ENCODE peak calls at places on chromosomes 13 and 19, in ten cellular contexts. N is T-helper 2 cell; J is stimulated activated CD8-positive, alpha-beta memory T cell treated with anti-CD3 and anti-CD28 coated beads, Interleukin-4, amount 100 ng/mL, for 1 hour; D is breast epithelium; W is nephron progenitor cell; U is heart left ventricle; A is caudate nucleus; Z is BE2C; T is GOT3; S is CD4-positive, alpha-beta T cell. G is an unnamed sample.

GRCh38 chr19:35143818-35144217 is 763 bp downstream of the FXYD7 start:
- DNase-seq in S (no peak), N (no peak), D (no peak), U (no peak), W (no peak), T (no peak), A (no peak), Z (no peak), J (no peak), G (no peak)

GRCh38 chr13:114166381-114167131 is 12.5 kb upstream of the CFAP97D2 start:
- DNase-seq in N (no peak), T (no peak), J (no peak), A (peak), S (no peak), U (no peak), D (no peak), W (no peak), Z (no peak), G (no peak)

GRCh38 chr13:40194204-40194806 is 472.1 kb downstream of the FOXO1 start:
- DNase-seq in W (no peak), A (no peak), J (no peak), T (no peak), D (no peak), S (no peak), U (no peak), N (no peak), Z (no peak), G (no peak)

GRCh38 chr19:45917421-45918091 is 3.0 kb upstream of the NANOS2 start:
- DNase-seq in D (no peak), N (no peak), A (no peak), S (no peak), J (no peak), T (no peak), W (no peak), Z (no peak), U (no peak), G (no peak)

GRCh38 chr13:22076658-22077057 is 405.8 kb downstream of the FGF9 start:
- DNase-seq in W (no peak), J (no peak), D (no peak), N (no peak), S (no peak), T (no peak), Z (no peak), U (no peak), A (no peak), G (no peak)

GRCh38 chr19:1633269-1633606 is 19.2 kb downstream of the TCF3 start:
- DNase-seq in Z (no peak), S (no peak), T (no peak), D (no peak), W (no peak), A (no peak), U (no peak), N (no peak), J (no peak), G (no peak)

GRCh38 chr19:18438331-18439024 is 545 bp upstream of the ISYNA1 start:
- DNase-seq in W (peak), Z (no peak), N (no peak), J (no peak), T (no peak), A (no peak), S (no peak), D (no peak), U (no peak), G (no peak)

GRCh38 chr13:32391101-32391620 is 36.8 kb downstream of the N4BP2L1 start:
- DNase-seq in U (no peak), S (no peak), T (no peak), W (no peak), A (no peak), N (no peak), J (no peak), Z (no peak), D (no peak), G (no peak)

GRCh38 chr13:106407338-106407737 is 128.1 kb downstream of the EFNB2 start:
- DNase-seq in D (no peak), W (no peak), U (no peak), A (no peak), N (no peak), S (no peak), J (no peak), Z (no peak), T (no peak), G (no peak)

GRCh38 chr19:53294786-53295441 is 27.4 kb upstream of the VN1R4 start:
- DNase-seq in A (no peak), J (no peak), W (no peak), Z (no peak), S (no peak), U (no peak), D (no peak), T (no peak), N (no peak), G (no peak)

GRCh38 chr13:86185107-86185506 is 385.9 kb upstream of the SLITRK6 start:
- DNase-seq in T (no peak), N (no peak), S (no peak), U (no peak), W (no peak), Z (no peak), A (no peak), D (no peak), J (no peak), G (no peak)

GRCh38 chr13:68692049-68692448 is 1415.6 kb upstream of the ATXN8OS start:
- DNase-seq in U (no peak), Z (no peak), S (no peak), A (no peak), T (no peak), W (no peak), N (no peak), J (no peak), D (no peak), G (no peak)

GRCh38 chr19:44748426-44749254 is at the start of gene BCL3:
- DNase-seq in N (peak), W (peak), U (peak), T (peak), J (peak), Z (peak), D (peak), A (no peak), S (peak), G (no peak)

GRCh38 chr13:57408312-57408711 is 223.2 kb upstream of the PCDH17 start:
- DNase-seq in U (no peak), Z (no peak), D (no peak), W (no peak), T (no peak), A (no peak), N (no peak), S (no peak), J (no peak), G (no peak)

GRCh38 chr19:49863935-49864320 is 3.4 kb downstream of the PNKP start:
- DNase-seq in J (no peak), Z (no peak), W (no peak), N (no peak), D (no peak), A (no peak), U (no peak), T (no peak), S (no peak), G (no peak)

GRCh38 chr19:50427997-50428425 is 4.7 kb upstream of the MYBPC2 start:
- DNase-seq in T (no peak), U (peak), Z (no peak), D (peak), S (peak), N (peak), A (no peak), W (peak), J (no peak), G (peak)

GRCh38 chr13:99308481-99309087 is 1.4 kb upstream of the GPR183 start:
- DNase-seq in Z (no peak), A (no peak), W (no peak), U (no peak), J (no peak), S (no peak), T (no peak), N (no peak), D (no peak), G (no peak)

GRCh38 chr19:29098091-29098490 is 114.9 kb downstream of the UQCRFS1 start:
- DNase-seq in A (no peak), S (no peak), U (no peak), T (no peak), J (no peak), W (no peak), Z (no peak), D (no peak), N (no peak), G (no peak)

GRCh38 chr19:1503089-1503924 is 9.5 kb downstream of the ADAMTSL5 start:
- DNase-seq in T (no peak), D (no peak), N (peak), A (no peak), W (peak), Z (peak), J (peak), S (peak), U (no peak), G (peak)

GRCh38 chr13:111253334-111253872 is 67.0 kb upstream of the TEX29 start:
- DNase-seq in U (no peak), Z (no peak), T (no peak), A (no peak), W (no peak), N (no peak), J (no peak), D (no peak), S (no peak), G (no peak)

GRCh38 chr13:66933994-66934393 is 296.1 kb downstream of the PCDH9 start:
- DNase-seq in D (no peak), U (no peak), W (no peak), A (no peak), J (no peak), N (no peak), S (no peak), Z (no peak), T (no peak), G (no peak)

GRCh38 chr19:2207991-2208860 is 27.9 kb downstream of the PLEKHJ1 start:
- DNase-seq in D (no peak), W (peak), U (no peak), Z (peak), A (no peak), T (no peak), J (no peak), N (no peak), S (peak), G (no peak)

GRCh38 chr19:17289489-17289888 is 7.8 kb downstream of the ANKLE1 start:
- DNase-seq in T (peak), N (no peak), A (no peak), Z (peak), S (no peak), J (no peak), U (peak), D (no peak), W (peak), G (peak)

GRCh38 chr13:76822691-76823267 is 63.4 kb downstream of the KCTD12 start:
- DNase-seq in W (no peak), D (no peak), J (no peak), S (no peak), T (no peak), N (no peak), A (no peak), Z (no peak), U (no peak), G (peak)

GRCh38 chr13:20106751-20107150 is 54.1 kb downstream of the GJA3 start:
- DNase-seq in J (no peak), S (no peak), D (no peak), A (no peak), U (no peak), N (no peak), T (no peak), W (no peak), Z (no peak), G (peak)

GRCh38 chr19:57815247-57816075 is 748 bp upstream of the ZNF552 start:
- DNase-seq in T (no peak), U (no peak), N (no peak), W (no peak), S (no peak), A (no peak), Z (no peak), J (no peak), D (no peak), G (no peak)

GRCh38 chr13:88000239-88000638 is 329.1 kb downstream of the SLITRK5 start:
- DNase-seq in S (no peak), N (no peak), T (no peak), J (no peak), W (no peak), A (no peak), D (no peak), U (no peak), Z (no peak), G (peak)

GRCh38 chr19:40394816-40395210 is 4.8 kb upstream of the HIPK4 start:
- DNase-seq in A (no peak), J (no peak), T (no peak), U (no peak), D (no peak), N (no peak), S (no peak), W (peak), Z (no peak), G (no peak)

GRCh38 chr13:23550164-23550563 is 20.0 kb upstream of the TNFRSF19 start:
- DNase-seq in J (no peak), A (no peak), Z (no peak), T (no peak), U (no peak), W (no peak), D (no peak), N (no peak), S (no peak), G (no peak)

GRCh38 chr19:49058592-49058991 is 1.0 kb upstream of the CGB7 start:
- DNase-seq in J (no peak), A (no peak), U (no peak), T (no peak), Z (peak), N (no peak), D (no peak), S (no peak), W (no peak), G (no peak)